ENCODE peak calls at places on chromosomes 12 and 14, in six cellular contexts. One of them, this sample, is unnamed.
A peak's percentile ranks its signal among the peaks of the same experiment; 100 is the strongest.

GRCh38 chr14:56514663-56515371 is 64.8 kb upstream of the TMEM260 start:
- DNase-seq in AG09309: peak; percentile 13
- DNase-seq in glomerular endothelial cell: no peak
- DNase-seq in NCI-H1105: no peak
- DNase-seq in SK-N-SH: no peak
- DNase-seq in GM04503: no peak
- DNase-seq in this sample: no peak

GRCh38 chr14:62079035-62079434 is 316.8 kb downstream of the SNAPC1 start:
- DNase-seq in AG09309: no peak
- DNase-seq in SK-N-SH: no peak
- DNase-seq in GM04503: no peak
- DNase-seq in NCI-H1105: no peak
- DNase-seq in glomerular endothelial cell: no peak
- DNase-seq in this sample: no peak

GRCh38 chr14:75259510-75259855 is 19.1 kb upstream of the FOS start:
- DNase-seq in GM04503: no peak
- DNase-seq in glomerular endothelial cell: no peak
- DNase-seq in AG09309: no peak
- DNase-seq in NCI-H1105: peak; percentile 28
- DNase-seq in SK-N-SH: peak; percentile 50
- DNase-seq in this sample: no peak

GRCh38 chr14:24367506-24368214 is at the start of gene NFATC4:
- DNase-seq in AG09309: peak; percentile 93
- DNase-seq in SK-N-SH: peak; percentile 88
- DNase-seq in NCI-H1105: peak; percentile 96
- DNase-seq in GM04503: peak; percentile 84
- DNase-seq in glomerular endothelial cell: peak; percentile 61
- DNase-seq in this sample: peak; percentile 84

GRCh38 chr14:92471919-92472318 is 41.7 kb upstream of the RIN3 start:
- DNase-seq in glomerular endothelial cell: no peak
- DNase-seq in GM04503: peak; percentile 59
- DNase-seq in NCI-H1105: no peak
- DNase-seq in AG09309: peak; percentile 41
- DNase-seq in SK-N-SH: no peak
- DNase-seq in this sample: no peak

GRCh38 chr12:93033948-93034347 is 104.9 kb upstream of the EEA1 start:
- DNase-seq in NCI-H1105: no peak
- DNase-seq in AG09309: no peak
- DNase-seq in SK-N-SH: peak; percentile 10
- DNase-seq in GM04503: no peak
- DNase-seq in glomerular endothelial cell: no peak
- DNase-seq in this sample: no peak

GRCh38 chr14:64676410-64677008 is 27.7 kb upstream of the PLEKHG3 start:
- DNase-seq in GM04503: no peak
- DNase-seq in AG09309: no peak
- DNase-seq in NCI-H1105: no peak
- DNase-seq in SK-N-SH: no peak
- DNase-seq in glomerular endothelial cell: no peak
- DNase-seq in this sample: no peak

GRCh38 chr12:117875652-117876491 is 92.9 kb downstream of the KSR2 start:
- DNase-seq in AG09309: no peak
- DNase-seq in glomerular endothelial cell: no peak
- DNase-seq in NCI-H1105: peak; percentile 91
- DNase-seq in GM04503: no peak
- DNase-seq in SK-N-SH: peak; percentile 33
- DNase-seq in this sample: no peak

GRCh38 chr14:23379331-23380196 is 2.7 kb downstream of the CMTM5 start:
- DNase-seq in GM04503: no peak
- DNase-seq in AG09309: no peak
- DNase-seq in NCI-H1105: peak; percentile 65
- DNase-seq in glomerular endothelial cell: no peak
- DNase-seq in SK-N-SH: peak; percentile 83
- DNase-seq in this sample: peak; percentile 71

GRCh38 chr14:76576047-76576741 is 185.1 kb upstream of the VASH1 start:
- DNase-seq in glomerular endothelial cell: peak; percentile 33
- DNase-seq in SK-N-SH: no peak
- DNase-seq in NCI-H1105: peak; percentile 68
- DNase-seq in AG09309: no peak
- DNase-seq in GM04503: no peak
- DNase-seq in this sample: no peak

GRCh38 chr12:100268835-100269564 is 2.0 kb downstream of the SCYL2 start:
- DNase-seq in SK-N-SH: no peak
- DNase-seq in glomerular endothelial cell: no peak
- DNase-seq in NCI-H1105: no peak
- DNase-seq in AG09309: no peak
- DNase-seq in GM04503: no peak
- DNase-seq in this sample: no peak

GRCh38 chr14:93954900-93955891 is 21.2 kb downstream of the ASB2 start:
- DNase-seq in AG09309: no peak
- DNase-seq in glomerular endothelial cell: no peak
- DNase-seq in NCI-H1105: no peak
- DNase-seq in GM04503: no peak
- DNase-seq in SK-N-SH: peak; percentile 37
- DNase-seq in this sample: no peak

GRCh38 chr14:73610692-73611091 is 1.6 kb upstream of the ACOT6 start:
- DNase-seq in SK-N-SH: no peak
- DNase-seq in glomerular endothelial cell: no peak
- DNase-seq in NCI-H1105: no peak
- DNase-seq in AG09309: no peak
- DNase-seq in GM04503: no peak
- DNase-seq in this sample: no peak

GRCh38 chr12:4867384-4867783 is 42.3 kb upstream of the KCNA1 start:
- DNase-seq in NCI-H1105: no peak
- DNase-seq in SK-N-SH: no peak
- DNase-seq in GM04503: no peak
- DNase-seq in AG09309: no peak
- DNase-seq in glomerular endothelial cell: no peak
- DNase-seq in this sample: no peak

GRCh38 chr12:80837342-80837978 is 100.3 kb downstream of the LIN7A start:
- DNase-seq in NCI-H1105: peak; percentile 21
- DNase-seq in glomerular endothelial cell: no peak
- DNase-seq in GM04503: no peak
- DNase-seq in SK-N-SH: peak; percentile 17
- DNase-seq in AG09309: peak; percentile 45
- DNase-seq in this sample: no peak

GRCh38 chr12:28424965-28425364 is 234.7 kb downstream of the CCDC91 start:
- DNase-seq in AG09309: no peak
- DNase-seq in GM04503: no peak
- DNase-seq in NCI-H1105: no peak
- DNase-seq in glomerular endothelial cell: peak; percentile 75
- DNase-seq in SK-N-SH: no peak
- DNase-seq in this sample: peak; percentile 45

GRCh38 chr12:104598342-104599271 is 141.9 kb downstream of the CHST11 start:
- DNase-seq in AG09309: no peak
- DNase-seq in SK-N-SH: no peak
- DNase-seq in glomerular endothelial cell: no peak
- DNase-seq in NCI-H1105: no peak
- DNase-seq in GM04503: no peak
- DNase-seq in this sample: no peak

GRCh38 chr12:51678086-51678724 is 87.2 kb downstream of the SCN8A start:
- DNase-seq in NCI-H1105: no peak
- DNase-seq in SK-N-SH: peak; percentile 62
- DNase-seq in glomerular endothelial cell: no peak
- DNase-seq in GM04503: no peak
- DNase-seq in AG09309: no peak
- DNase-seq in this sample: no peak

GRCh38 chr12:41932470-41932991 is 212.1 kb downstream of the GXYLT1 start:
- DNase-seq in GM04503: no peak
- DNase-seq in glomerular endothelial cell: no peak
- DNase-seq in AG09309: no peak
- DNase-seq in SK-N-SH: peak; percentile 91
- DNase-seq in NCI-H1105: peak; percentile 98
- DNase-seq in this sample: peak; percentile 83

GRCh38 chr14:39433452-39433813 is 1.2 kb upstream of the FBXO33 start:
- DNase-seq in NCI-H1105: peak; percentile 14
- DNase-seq in SK-N-SH: no peak
- DNase-seq in GM04503: no peak
- DNase-seq in AG09309: no peak
- DNase-seq in glomerular endothelial cell: no peak
- DNase-seq in this sample: no peak

GRCh38 chr12:107912421-107913004 is 138.0 kb downstream of the ASCL4 start:
- DNase-seq in glomerular endothelial cell: no peak
- DNase-seq in AG09309: no peak
- DNase-seq in NCI-H1105: peak; percentile 53
- DNase-seq in GM04503: no peak
- DNase-seq in SK-N-SH: peak; percentile 69
- DNase-seq in this sample: peak; percentile 47

GRCh38 chr12:1883513-1883912 is 34.9 kb downstream of the CACNA2D4 start:
- DNase-seq in SK-N-SH: no peak
- DNase-seq in glomerular endothelial cell: no peak
- DNase-seq in AG09309: no peak
- DNase-seq in NCI-H1105: no peak
- DNase-seq in GM04503: no peak
- DNase-seq in this sample: no peak

GRCh38 chr12:48379784-48380183 is 29.1 kb upstream of the ZNF641 start:
- DNase-seq in glomerular endothelial cell: no peak
- DNase-seq in GM04503: no peak
- DNase-seq in AG09309: no peak
- DNase-seq in NCI-H1105: no peak
- DNase-seq in SK-N-SH: no peak
- DNase-seq in this sample: no peak

GRCh38 chr14:68364823-68365222 is 428.0 kb downstream of the ZFP36L1 start:
- DNase-seq in AG09309: no peak
- DNase-seq in SK-N-SH: no peak
- DNase-seq in NCI-H1105: no peak
- DNase-seq in glomerular endothelial cell: no peak
- DNase-seq in GM04503: no peak
- DNase-seq in this sample: no peak

GRCh38 chr12:25623816-25624215 is 70.7 kb upstream of the LMNTD1 start:
- DNase-seq in AG09309: no peak
- DNase-seq in SK-N-SH: no peak
- DNase-seq in NCI-H1105: no peak
- DNase-seq in glomerular endothelial cell: no peak
- DNase-seq in GM04503: no peak
- DNase-seq in this sample: no peak

GRCh38 chr14:73249108-73249507 is 11.8 kb downstream of the PAPLN start:
- DNase-seq in GM04503: no peak
- DNase-seq in SK-N-SH: no peak
- DNase-seq in AG09309: no peak
- DNase-seq in NCI-H1105: no peak
- DNase-seq in glomerular endothelial cell: no peak
- DNase-seq in this sample: no peak

GRCh38 chr12:3574986-3575385 is 84.0 kb downstream of the PRMT8 start:
- DNase-seq in GM04503: no peak
- DNase-seq in AG09309: no peak
- DNase-seq in glomerular endothelial cell: no peak
- DNase-seq in SK-N-SH: no peak
- DNase-seq in NCI-H1105: no peak
- DNase-seq in this sample: no peak

GRCh38 chr12:1629338-1630080 is 478 bp downstream of the WNT5B start:
- DNase-seq in NCI-H1105: peak; percentile 34
- DNase-seq in GM04503: no peak
- DNase-seq in SK-N-SH: peak; percentile 86
- DNase-seq in AG09309: no peak
- DNase-seq in glomerular endothelial cell: no peak
- DNase-seq in this sample: peak; percentile 33

GRCh38 chr12:6145584-6145983 is 21.1 kb upstream of the VWF start:
- DNase-seq in AG09309: no peak
- DNase-seq in NCI-H1105: no peak
- DNase-seq in SK-N-SH: no peak
- DNase-seq in GM04503: no peak
- DNase-seq in glomerular endothelial cell: no peak
- DNase-seq in this sample: no peak

GRCh38 chr12:102543494-102543893 is 63.1 kb upstream of the IGF1 start:
- DNase-seq in AG09309: no peak
- DNase-seq in GM04503: no peak
- DNase-seq in NCI-H1105: no peak
- DNase-seq in glomerular endothelial cell: no peak
- DNase-seq in SK-N-SH: no peak
- DNase-seq in this sample: no peak

GRCh38 chr14:61764342-61765122 is 2.3 kb downstream of the SNAPC1 start:
- DNase-seq in GM04503: no peak
- DNase-seq in SK-N-SH: no peak
- DNase-seq in AG09309: no peak
- DNase-seq in NCI-H1105: no peak
- DNase-seq in glomerular endothelial cell: no peak
- DNase-seq in this sample: no peak

GRCh38 chr12:111228916-111229666 is 139.8 kb downstream of the PHETA1 start:
- DNase-seq in AG09309: no peak
- DNase-seq in NCI-H1105: no peak
- DNase-seq in glomerular endothelial cell: no peak
- DNase-seq in GM04503: no peak
- DNase-seq in SK-N-SH: no peak
- DNase-seq in this sample: no peak

GRCh38 chr14:21093769-21094681 is 4.4 kb downstream of the ZNF219 start:
- DNase-seq in GM04503: no peak
- DNase-seq in NCI-H1105: peak; percentile 43
- DNase-seq in AG09309: no peak
- DNase-seq in SK-N-SH: peak; percentile 71
- DNase-seq in glomerular endothelial cell: no peak
- DNase-seq in this sample: no peak

This sample was measured in left cardiac atrium.